ENCODE peak calls at places on chromosome 16, in five cellular contexts. X, K, G, W and O are unnamed samples.

GRCh38 chr16:27315333-27316037 is 1.7 kb downstream of the IL4R start:
- DNase-seq in W (peak; percentile 52), X (no peak), K (peak; percentile 64), G (no peak), O (no peak)

GRCh38 chr16:75385507-75386152 is 47.7 kb downstream of the CFDP1 start:
- DNase-seq in W (no peak), G (no peak), K (peak; percentile 36), X (peak; percentile 42), O (no peak)

GRCh38 chr16:84043486-84044107 is 1.0 kb upstream of the SLC38A8 start:
- DNase-seq in K (no peak), W (no peak), X (no peak), G (no peak), O (no peak)

GRCh38 chr16:50372611-50373344 is 4.0 kb upstream of the BRD7 start:
- DNase-seq in W (no peak), K (peak; percentile 55), G (no peak), X (no peak), O (no peak)

GRCh38 chr16:80198265-80198994 is 342.4 kb upstream of the DYNLRB2 start:
- DNase-seq in K (no peak), G (no peak), W (no peak), X (no peak), O (no peak)

GRCh38 chr16:31350275-31351005 is 4.5 kb upstream of the ITGAX start:
- DNase-seq in X (no peak), W (no peak), G (no peak), K (no peak), O (no peak)

GRCh38 chr16:4239020-4239419 is 2.9 kb downstream of the SRL start:
- DNase-seq in X (no peak), K (peak; percentile 60), G (no peak), W (no peak), O (no peak)

GRCh38 chr16:10688291-10688690 is 6.4 kb downstream of the TEKT5 start:
- DNase-seq in K (no peak), G (no peak), W (no peak), X (no peak), O (no peak)

GRCh38 chr16:30777591-30778297 is 9.3 kb downstream of the ZNF629 start:
- DNase-seq in W (no peak), X (no peak), G (no peak), K (no peak), O (no peak)

GRCh38 chr16:89863741-89864391 is 9.5 kb upstream of the TCF25 start:
- DNase-seq in G (no peak), X (no peak), K (peak; percentile 37), W (peak; percentile 58), O (no peak)

GRCh38 chr16:15874745-15875314 is 13.6 kb downstream of the CEP20 start:
- DNase-seq in W (no peak), G (peak; percentile 60), X (peak; percentile 71), K (peak; percentile 51), O (peak; percentile 68)

GRCh38 chr16:64589836-64590235 is 532.0 kb downstream of the CDH11 start:
- DNase-seq in X (no peak), G (no peak), W (no peak), K (no peak), O (no peak)

GRCh38 chr16:76780556-76780955 is 410.4 kb upstream of the MON1B start:
- DNase-seq in K (no peak), X (no peak), W (no peak), G (no peak), O (no peak)

GRCh38 chr16:72172105-72173034 is at the start of gene PMFBP1:
- DNase-seq in W (peak; percentile 55), G (no peak), X (no peak), K (peak; percentile 34), O (peak; percentile 58)

GRCh38 chr16:58614212-58614611 is 15.4 kb downstream of the CNOT1 start:
- DNase-seq in G (no peak), W (no peak), K (no peak), X (no peak), O (no peak)

GRCh38 chr16:56935201-56935600 is 3.3 kb downstream of the HERPUD1 start:
- DNase-seq in X (no peak), G (no peak), K (no peak), W (no peak), O (no peak)
- H3K4me3 ChIP-seq in X (no peak overlapping the region), G (peak overlapping the region; percentile 95), K (peak overlapping the region; percentile 90), W (peak overlapping the region; percentile 38), O (no peak overlapping the region)

GRCh38 chr16:86398622-86399021 is 111.7 kb upstream of the FOXF1 start:
- DNase-seq in K (no peak), G (no peak), X (no peak), W (no peak), O (no peak)
- H3K27ac ChIP-seq in K (no peak overlapping the region), G (no peak overlapping the region), X (no peak overlapping the region), W (no peak overlapping the region), O (no peak overlapping the region)

GRCh38 chr16:68469728-68470460 is 21.6 kb upstream of the SMPD3 start:
- DNase-seq in W (peak; percentile 23), X (no peak), G (no peak), K (no peak), O (no peak)
- H3K4me1 ChIP-seq in W (peaks cover 48% of the 10 kb centered on the region), X (no peaks in the 10 kb centered on the region), G (peaks cover 5% of the 10 kb centered on the region), K (peaks cover 49% of the 10 kb centered on the region), O (no peaks in the 10 kb centered on the region)

GRCh38 chr16:9109255-9109654 is 17.8 kb downstream of the HAPSTR1 start:
- DNase-seq in K (no peak), W (no peak), X (no peak), G (no peak), O (no peak)

GRCh38 chr16:9105189-9105588 is 13.7 kb downstream of the HAPSTR1 start:
- DNase-seq in W (no peak), K (no peak), G (no peak), X (no peak), O (no peak)

GRCh38 chr16:9102943-9103342 is 11.5 kb downstream of the HAPSTR1 start:
- DNase-seq in K (no peak), W (no peak), X (no peak), G (no peak), O (no peak)

GRCh38 chr16:9103546-9103945 is 12.1 kb downstream of the HAPSTR1 start:
- DNase-seq in G (no peak), W (no peak), K (no peak), X (no peak), O (no peak)

GRCh38 chr16:9107025-9107970 is 15.9 kb downstream of the HAPSTR1 start:
- DNase-seq in G (no peak), X (no peak), W (no peak), K (no peak), O (no peak)
- H3K4me3 ChIP-seq in G (no peak overlapping the region), X (no peak overlapping the region), W (no peak overlapping the region), K (no peak overlapping the region), O (no peak overlapping the region)

DNA sequence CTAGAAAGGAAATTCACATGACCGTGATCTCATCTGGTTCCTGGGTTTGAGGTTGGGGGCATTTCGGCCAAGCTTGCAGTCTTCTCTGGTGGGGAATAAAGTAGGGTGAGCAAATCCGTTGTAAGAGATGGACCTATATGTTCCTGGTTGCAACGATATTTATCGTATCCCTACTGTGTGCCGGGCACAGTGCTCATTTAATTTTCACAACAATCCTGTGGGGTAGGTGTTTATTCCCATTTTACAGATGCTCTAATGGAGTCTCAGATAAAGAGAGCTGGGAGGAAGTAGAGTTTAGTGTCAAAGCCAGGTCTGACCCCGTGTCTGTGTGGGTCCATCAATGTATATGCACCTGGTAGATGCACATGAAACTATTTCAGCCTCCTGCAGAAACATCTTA is 9.4 kb downstream of the CMIP start:
- DNase-seq in W (no peak), X (no peak), K (no peak), G (no peak), O (no peak)
- H3K27ac ChIP-seq in W (peak overlapping the region; percentile 60), X (no peak overlapping the region), K (no peak overlapping the region), G (no peak overlapping the region), O (no peak overlapping the region)

GRCh38 chr16:66026211-66026610 is 340.3 kb upstream of the CDH5 start:
- DNase-seq in K (no peak), W (no peak), G (no peak), X (no peak), O (no peak)
- H3K4me1 ChIP-seq in K (no peaks in the 10 kb centered on the region), W (no peaks in the 10 kb centered on the region), G (no peaks in the 10 kb centered on the region), X (no peaks in the 10 kb centered on the region), O (peaks cover 30% of the 10 kb centered on the region)

DNA sequence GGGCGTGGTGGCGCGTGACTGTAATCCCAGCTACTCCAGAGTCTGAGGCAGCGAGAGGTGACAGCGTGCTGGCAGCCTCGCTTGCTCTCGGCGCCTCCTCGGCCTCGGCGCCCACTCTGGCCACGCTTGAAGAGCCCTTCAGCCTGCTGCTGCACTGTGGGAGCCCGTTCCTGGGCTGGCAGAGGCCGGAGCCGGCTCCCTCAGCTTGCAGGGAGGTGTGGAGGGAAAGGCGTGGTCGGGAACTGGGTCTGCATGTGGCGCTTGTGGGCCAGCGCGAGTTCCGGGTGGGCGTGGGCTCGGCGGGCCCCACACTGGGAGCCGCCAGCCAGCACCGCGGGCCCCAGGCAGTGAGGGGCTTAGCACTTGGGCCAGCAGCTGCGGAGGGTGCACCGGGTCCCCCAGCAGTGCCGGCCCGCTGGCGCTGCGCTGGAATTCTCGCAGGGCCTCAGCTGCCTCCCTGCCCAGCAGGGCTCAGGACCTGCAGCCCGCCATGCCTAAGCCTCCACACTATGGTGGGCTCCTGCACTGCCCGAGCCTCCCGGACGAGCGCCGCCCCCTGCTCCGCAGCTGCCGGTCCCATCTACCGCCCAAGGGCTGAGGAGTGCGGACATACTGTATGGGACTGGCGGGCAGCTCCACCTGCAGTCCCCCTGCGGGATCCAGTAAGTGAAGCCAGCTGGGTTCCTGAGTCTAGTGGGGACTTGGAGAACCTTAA is 1093.3 kb upstream of the CDH8 start:
- DNase-seq in K (no peak), X (no peak), G (no peak), W (no peak), O (no peak)
- H3K4me3 ChIP-seq in K (no peak overlapping the region), X (no peak overlapping the region), G (no peak overlapping the region), W (no peak overlapping the region), O (no peak overlapping the region)

DNA sequence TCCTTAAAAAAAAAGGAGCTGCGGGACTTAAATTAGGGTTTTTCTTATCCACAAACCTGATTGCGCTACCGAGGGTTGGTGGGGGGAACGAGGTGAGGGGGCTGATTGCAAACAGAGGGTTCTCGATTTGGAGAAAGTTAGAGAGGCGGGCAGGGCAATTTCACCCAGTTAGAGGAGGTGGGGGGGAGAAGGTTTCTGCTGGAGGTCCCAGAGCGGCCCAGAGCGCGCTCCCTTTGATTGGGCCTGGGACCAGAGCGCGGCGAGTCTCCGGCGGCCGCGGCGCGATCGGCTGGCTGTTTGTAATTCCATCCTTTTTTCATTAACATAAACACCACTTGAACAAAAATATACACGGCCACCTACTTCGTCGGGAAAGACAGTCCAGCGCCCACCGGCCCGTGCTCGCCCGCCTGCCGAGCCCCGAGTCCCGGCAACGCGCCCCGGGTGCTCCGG is 13.4 kb upstream of the FOXF1 start:
- DNase-seq in K (no peak), G (no peak), W (no peak), X (no peak), O (peak; percentile 74)
- H3K27ac ChIP-seq in K (no peak overlapping the region), G (no peak overlapping the region), W (peak overlapping the region; percentile 89), X (no peak overlapping the region), O (peak overlapping the region; percentile 54)